ENCODE peak calls at places on chromosome 1, in ten cellular contexts. V is A549, C is IMR-90, Q is breast epithelium, H is thyroid gland, S is tibial nerve, K is vagina, A is esophagus squamous epithelium, L is heart left ventricle, G is ovary. J is an unnamed sample. For H3K9me3, the result is how much of the 10 kb centered on the place peaks cover.

GRCh38 chr1:174974711-174975111 is 25.0 kb upstream of the CACYBP start:
- DNase-seq in V (no peak), C (no peak), Q (no peak), H (no peak), S (no peak), K (no peak), A (no peak), L (peak), G (no peak), J (no peak)

GRCh38 chr1:187074445-187075045 is 245.8 kb downstream of the PLA2G4A start:
- DNase-seq in V (no peak), C (no peak), Q (no peak), H (no peak), S (no peak), K (no peak), A (no peak), L (no peak), G (no peak), J (no peak)

GRCh38 chr1:179251675-179252074 is 22.2 kb upstream of the ABL2 start:
- DNase-seq in V (peak), C (peak), Q (no peak), H (no peak), S (no peak), K (no peak), A (no peak), L (no peak), G (no peak), J (no peak)

GRCh38 chr1:2559509-2560298 is 3.5 kb downstream of the TNFRSF14 start:
- DNase-seq in V (no peak), C (no peak), Q (no peak), H (no peak), S (no peak), K (no peak), A (no peak), L (no peak), G (no peak), J (no peak)

GRCh38 chr1:234611153-234611798 is 1.3 kb upstream of the IRF2BP2 start:
- DNase-seq in V (peak), C (peak), Q (peak), H (no peak), S (peak), K (no peak), A (no peak), L (no peak), G (no peak), J (no peak)

GRCh38 chr1:111894497-111894896 is 95.0 kb downstream of the KCND3 start:
- DNase-seq in V (no peak), C (no peak), Q (no peak), H (no peak), S (no peak), K (no peak), A (no peak), L (no peak), G (no peak), J (no peak)

GRCh38 chr1:204384636-204385354 is 25.1 kb upstream of the PLEKHA6 start:
- DNase-seq in V (no peak), C (peak), Q (peak), H (peak), S (no peak), K (no peak), A (no peak), L (peak), G (no peak), J (peak)

GRCh38 chr1:36536727-36537126 is 54.0 kb upstream of the CSF3R start:
- DNase-seq in V (no peak), C (no peak), Q (no peak), H (no peak), S (no peak), K (no peak), A (no peak), L (no peak), G (no peak), J (peak)

GRCh38 chr1:236534164-236534651 is 10.4 kb downstream of the LGALS8 start:
- DNase-seq in V (no peak), C (peak), Q (no peak), H (no peak), S (no peak), K (no peak), A (no peak), L (no peak), G (no peak), J (no peak)

GRCh38 chr1:10633416-10633815 is 158.7 kb downstream of the PEX14 start:
- DNase-seq in V (no peak), C (no peak), Q (no peak), H (no peak), S (no peak), K (no peak), A (no peak), L (peak), G (no peak), J (peak)

GRCh38 chr1:225945564-225945963 is 4.5 kb upstream of the LEFTY2 start:
- DNase-seq in V (no peak), C (no peak), Q (no peak), H (no peak), S (no peak), K (no peak), A (no peak), L (no peak), G (no peak), J (no peak)

GRCh38 chr1:114180742-114181141 is 27.1 kb upstream of the SYT6 start:
- DNase-seq in V (no peak), C (no peak), Q (no peak), H (no peak), S (no peak), K (no peak), A (no peak), L (no peak), G (no peak), J (no peak)

GRCh38 chr1:65059930-65060538 is 88.0 kb upstream of the AK4 start:
- DNase-seq in V (peak), C (peak), Q (no peak), H (no peak), S (no peak), K (no peak), A (no peak), L (no peak), G (no peak), J (no peak)

GRCh38 chr1:154880651-154881050 is 10.6 kb upstream of the KCNN3 start:
- DNase-seq in V (no peak), C (no peak), Q (no peak), H (no peak), S (no peak), K (no peak), A (no peak), L (no peak), G (no peak), J (peak)

GRCh38 chr1:168234846-168235547 is 9.2 kb downstream of the SFT2D2 start:
- DNase-seq in V (peak), C (peak), Q (no peak), H (no peak), S (no peak), K (no peak), A (no peak), L (no peak), G (no peak), J (no peak)

GRCh38 chr1:83996175-83996574 is 2.8 kb downstream of the TTLL7 start:
- DNase-seq in V (no peak), C (peak), Q (no peak), H (no peak), S (no peak), K (no peak), A (no peak), L (no peak), G (no peak), J (no peak)

GRCh38 chr1:94515548-94515947 is 26.0 kb downstream of the F3 start:
- DNase-seq in V (no peak), C (no peak), Q (no peak), H (no peak), S (no peak), K (no peak), A (no peak), L (no peak), G (no peak), J (no peak)

GRCh38 chr1:1782399-1783221 is 4.3 kb upstream of the NADK start:
- DNase-seq in V (peak), C (peak), Q (no peak), H (peak), S (peak), K (no peak), A (no peak), L (peak), G (peak), J (no peak)

GRCh38 chr1:156845055-156845952 is 13.6 kb downstream of the INSRR start:
- DNase-seq in V (no peak), C (no peak), Q (no peak), H (no peak), S (no peak), K (no peak), A (no peak), L (no peak), G (no peak), J (no peak)

GRCh38 chr1:27666791-27667254 is 5.2 kb downstream of the IFI6 start:
- DNase-seq in V (no peak), C (no peak), Q (no peak), H (no peak), S (no peak), K (no peak), A (no peak), L (no peak), G (no peak), J (no peak)

GRCh38 chr1:97334454-97334853 is 586.4 kb downstream of the DPYD start:
- DNase-seq in V (no peak), C (peak), Q (no peak), H (no peak), S (no peak), K (no peak), A (no peak), L (no peak), G (no peak), J (no peak)

GRCh38 chr1:66931548-66932124 is 6.8 kb downstream of the MIER1 start:
- DNase-seq in V (no peak), C (no peak), Q (no peak), H (no peak), S (no peak), K (no peak), A (no peak), L (no peak), G (no peak), J (no peak)

GRCh38 chr1:17881761-17882160 is 126.6 kb downstream of the ACTL8 start:
- DNase-seq in V (no peak), C (no peak), Q (no peak), H (no peak), S (no peak), K (no peak), A (no peak), L (peak), G (no peak), J (no peak)

GRCh38 chr1:98420376-98421097 is 241.0 kb upstream of the SNX7 start:
- DNase-seq in V (no peak), C (peak), Q (no peak), H (no peak), S (no peak), K (no peak), A (no peak), L (no peak), G (no peak), J (no peak)

GRCh38 chr1:98422821-98423220 is 238.7 kb upstream of the SNX7 start:
- DNase-seq in V (no peak), C (no peak), Q (no peak), H (no peak), S (no peak), K (no peak), A (no peak), L (no peak), G (no peak), J (no peak)

GRCh38 chr1:98426092-98426491 is 235.4 kb upstream of the SNX7 start:
- DNase-seq in V (no peak), C (no peak), Q (no peak), H (no peak), S (no peak), K (no peak), A (no peak), L (no peak), G (no peak), J (no peak)

DNA sequence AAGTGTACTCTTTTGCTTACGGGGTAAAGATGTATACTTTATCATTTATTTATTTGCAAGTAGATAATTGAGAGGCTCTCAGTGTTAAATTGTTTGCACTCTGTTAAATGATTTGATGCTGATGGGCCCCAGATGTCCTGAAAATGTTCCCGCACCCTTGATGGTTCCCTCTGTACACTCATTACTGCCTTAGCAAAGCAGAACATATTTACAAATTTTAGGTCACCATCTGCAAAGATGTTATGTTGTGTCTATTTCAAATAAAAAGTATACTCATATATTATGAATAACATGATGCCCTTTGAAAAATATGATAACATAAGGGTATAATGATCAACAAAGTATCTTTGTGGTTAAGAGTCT is 240.4 kb upstream of the SNX7 start:
- DNase-seq in V (no peak), C (no peak), Q (no peak), H (no peak), S (no peak), K (no peak), A (no peak), L (no peak), G (no peak), J (no peak)
- TF ChIP-seq POLR2A in V (no peak), C (no peak), Q (no peak), H (no peak), S (no peak), K (no peak), A (no peak), L (no peak), G (no peak), J (no peak)

GRCh38 chr1:48356901-48357300 is 115.1 kb downstream of the SPATA6 start:
- DNase-seq in V (no peak), C (no peak), Q (no peak), H (no peak), S (no peak), K (no peak), A (no peak), L (no peak), G (no peak), J (no peak)
- TF ChIP-seq CTCF in V (no peak), C (no peak), Q (no peak), H (peak), S (no peak), K (no peak), A (no peak), L (peak), G (no peak), J (no peak)

DNA sequence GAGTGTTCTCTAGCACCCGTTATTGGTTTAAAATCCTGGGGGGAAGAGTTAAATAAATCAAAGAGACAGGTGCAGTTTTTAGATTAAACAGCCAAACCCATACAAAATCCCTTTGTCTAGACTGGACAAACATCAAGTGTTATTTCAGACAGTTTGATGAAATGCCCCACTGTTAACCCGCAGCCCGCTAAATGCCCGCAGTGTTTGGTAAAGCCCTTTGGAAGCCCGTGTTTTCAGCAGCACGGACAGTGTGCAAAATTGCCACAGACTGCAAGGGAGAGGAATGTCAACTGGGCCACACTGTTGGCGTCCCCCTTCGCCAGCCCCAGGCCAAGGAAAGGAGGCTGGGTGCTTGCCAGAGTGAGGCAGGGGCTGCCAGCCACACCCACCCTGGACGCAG is 26.6 kb downstream of the AJAP1 start:
- DNase-seq in V (no peak), C (no peak), Q (no peak), H (no peak), S (no peak), K (no peak), A (no peak), L (no peak), G (no peak), J (no peak)
- H3K9me3 ChIP-seq in V (under half), C (under half), Q (under half), H (under half), S (under half), K (under half), A (under half), L (under half), G (under half), J (under half)

GRCh38 chr1:209936125-209936524 is 1.9 kb upstream of the SYT14 start:
- DNase-seq in V (no peak), C (no peak), Q (no peak), H (no peak), S (no peak), K (no peak), A (no peak), L (no peak), G (no peak), J (no peak)

DNA sequence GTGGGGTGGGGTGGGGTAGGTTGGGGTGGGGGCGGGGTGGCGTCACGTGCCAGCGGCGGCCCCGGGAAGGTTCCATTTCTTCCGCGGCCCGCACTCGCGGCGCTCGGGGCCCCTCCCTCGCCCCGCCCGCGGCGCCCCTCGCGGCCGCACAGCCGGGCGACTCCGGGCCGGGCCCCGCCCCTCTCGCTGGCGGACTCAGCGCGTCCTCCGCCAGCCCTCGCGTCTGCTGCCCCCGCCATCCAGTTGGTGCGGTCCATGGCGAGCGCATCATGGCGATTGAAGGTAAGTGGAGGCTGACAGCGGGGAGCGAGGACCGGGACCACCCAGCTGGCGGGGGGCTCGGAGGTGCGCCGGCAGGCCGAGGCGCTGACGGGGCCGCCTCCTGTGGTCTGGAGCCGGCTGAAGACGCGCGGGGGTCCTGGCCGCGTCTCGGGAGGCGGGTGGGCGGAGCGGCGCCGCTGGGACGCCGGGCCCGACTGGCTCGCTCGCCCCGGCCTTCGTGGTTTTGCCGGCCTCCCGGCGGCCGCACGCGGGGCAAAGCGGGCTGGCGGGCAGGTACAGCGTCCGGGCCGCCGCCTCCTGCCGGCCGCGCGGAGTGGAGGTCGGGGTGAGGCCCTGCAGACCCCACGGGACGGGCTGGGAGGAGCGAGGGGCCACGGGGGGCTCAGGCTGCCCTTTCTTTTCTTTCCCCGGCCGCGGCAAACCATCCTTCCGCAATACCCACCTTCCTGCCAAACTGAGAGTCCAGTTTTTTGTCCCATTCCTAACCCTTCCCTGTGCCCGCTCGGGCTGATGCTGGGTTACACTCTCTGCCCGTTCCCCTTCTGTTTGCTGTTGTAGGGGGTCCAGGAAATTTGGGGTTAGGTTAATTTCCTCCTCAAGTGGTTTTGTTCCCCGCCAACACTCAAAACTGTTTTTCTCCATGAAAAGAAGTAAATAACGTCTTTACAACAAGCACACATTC is at the start of gene SYT14:
- DNase-seq in V (no peak), C (peak), Q (no peak), H (peak), S (no peak), K (no peak), A (no peak), L (no peak), G (peak), J (no peak)
- TF ChIP-seq POLR2A in V (no peak), C (no peak), Q (no peak), H (no peak), S (no peak), K (no peak), A (no peak), L (no peak), G (no peak), J (no peak)

DNA sequence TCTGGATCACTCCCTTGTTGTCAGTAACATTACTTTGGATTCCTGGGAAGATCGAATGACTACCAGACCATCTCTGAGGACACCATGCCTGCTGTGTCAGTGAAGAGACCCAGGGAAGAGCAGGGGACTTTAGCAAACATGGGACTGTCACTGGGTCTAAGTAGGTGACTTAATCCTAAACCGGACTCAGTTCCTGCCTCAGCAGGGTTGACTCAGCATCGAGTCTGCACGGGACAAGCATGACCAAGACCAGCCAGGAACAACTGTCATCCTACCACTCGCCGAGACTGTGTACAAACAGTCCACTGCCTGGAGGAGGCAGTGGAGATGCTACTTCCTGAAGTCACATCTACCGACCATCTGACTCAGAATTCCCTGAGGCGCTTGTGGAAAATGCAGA is 53.2 kb upstream of the RAB4A start:
- DNase-seq in V (peak), C (no peak), Q (no peak), H (no peak), S (no peak), K (no peak), A (no peak), L (no peak), G (no peak), J (no peak)
- TF ChIP-seq CTCF in V (no peak), C (no peak), Q (no peak), H (no peak), S (no peak), K (no peak), A (no peak), L (no peak), G (no peak), J (no peak)

GRCh38 chr1:158112994-158113758 is 67.5 kb upstream of the CD1D start:
- DNase-seq in V (peak), C (peak), Q (no peak), H (peak), S (no peak), K (no peak), A (no peak), L (no peak), G (no peak), J (no peak)
- H3K9me3 ChIP-seq in V (under half), C (under half), Q (under half), H (under half), S (under half), K (under half), A (under half), L (under half), G (under half), J (under half)

DNA sequence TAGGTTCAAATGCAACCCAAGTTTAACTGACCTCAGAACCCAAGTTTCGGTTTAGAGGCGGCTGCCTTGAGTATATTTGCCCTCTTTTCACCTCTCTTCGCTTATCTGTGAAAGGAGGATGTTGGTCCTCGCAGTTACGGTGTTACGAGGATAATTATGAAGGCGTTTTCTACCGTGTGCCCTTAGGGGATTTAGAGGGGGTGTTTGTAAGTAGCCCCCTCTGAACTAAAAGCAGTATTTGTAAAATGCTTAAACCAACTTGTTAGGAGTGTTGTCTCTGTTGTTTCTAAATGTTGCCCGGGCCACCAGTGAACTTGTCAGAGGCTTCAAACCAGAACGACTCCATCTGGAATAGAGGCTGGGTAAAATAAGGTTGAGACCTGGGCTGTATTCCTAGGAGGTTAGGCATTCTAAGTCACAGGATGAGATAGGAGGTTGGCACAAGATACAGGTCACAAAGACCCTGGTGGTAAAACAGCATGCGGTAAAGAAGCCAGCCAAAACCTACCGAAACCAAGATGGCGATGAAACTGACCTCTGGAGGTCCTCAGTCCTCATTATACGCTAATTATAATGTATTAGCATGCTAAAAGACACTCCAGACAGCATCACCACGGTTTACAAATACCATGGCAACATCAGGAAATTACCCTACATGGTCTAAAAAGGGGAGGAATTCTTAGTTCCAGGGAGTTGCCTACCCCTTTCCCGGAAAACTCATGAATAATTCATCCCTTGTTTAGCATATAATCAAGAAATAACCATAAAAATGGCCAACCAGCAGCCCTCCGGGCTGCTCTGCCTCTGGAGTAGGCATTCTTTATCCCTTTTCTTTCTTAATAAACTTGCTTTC is 1.0 kb upstream of the PSRC1 start:
- DNase-seq in V (no peak), C (no peak), Q (no peak), H (no peak), S (no peak), K (no peak), A (no peak), L (no peak), G (no peak), J (no peak)
- TF ChIP-seq POLR2A in V (no peak), C (no peak), Q (no peak), H (no peak), S (no peak), K (no peak), A (no peak), L (no peak), G (no peak), J (no peak)